ENCODE peak calls at places on chromosomes 2 and 18, in four cellular contexts. R, N, V and K are unnamed samples.
A peak's percentile ranks its signal among the peaks of the same experiment; 100 is the strongest.

GRCh38 chr2:62014102-62014501 is 108.6 kb downstream of the COMMD1 start:
- DNase-seq in V (peak; percentile 6), N (peak; percentile 40), R (peak; percentile 88), K (no peak)

GRCh38 chr2:69914235-69915049 is 467 bp upstream of the MXD1 start:
- DNase-seq in R (peak; percentile 100), V (peak; percentile 99), N (peak; percentile 100), K (peak; percentile 100)

GRCh38 chr18:13267517-13267916 is 49.0 kb downstream of the LDLRAD4 start:
- DNase-seq in V (peak; percentile 31), N (no peak), R (peak; percentile 5), K (no peak)

GRCh38 chr2:214034417-214034816 is 376.4 kb upstream of the VWC2L start:
- DNase-seq in N (no peak), R (no peak), V (no peak), K (peak; percentile 21)

GRCh38 chr18:32549248-32549842 is 78.7 kb upstream of the GAREM1 start:
- DNase-seq in V (peak; percentile 49), R (peak; percentile 15), N (peak; percentile 66), K (peak; percentile 51)

GRCh38 chr2:177549171-177549570 is 156.6 kb downstream of the AGPS start:
- DNase-seq in R (no peak), V (no peak), N (no peak), K (no peak)

GRCh38 chr2:64000630-64001381 is 18.4 kb downstream of the VPS54 start:
- DNase-seq in V (no peak), R (no peak), N (no peak), K (no peak)

GRCh38 chr2:148546270-148546669 is 98.3 kb upstream of the EPC2 start:
- DNase-seq in V (no peak), R (no peak), N (no peak), K (no peak)

GRCh38 chr2:120167272-120167671 is 55.9 kb downstream of the TMEM185B start:
- DNase-seq in V (peak; percentile 12), N (no peak), R (no peak), K (no peak)

GRCh38 chr2:161782615-161783014 is 158.4 kb downstream of the SLC4A10 start:
- DNase-seq in R (no peak), N (no peak), V (no peak), K (no peak)

GRCh38 chr2:218041302-218042165 is 27.5 kb upstream of the RUFY4 start:
- DNase-seq in R (no peak), V (no peak), N (no peak), K (no peak)

GRCh38 chr2:1697601-1698000 is 46.7 kb downstream of the PXDN start:
- DNase-seq in R (no peak), V (no peak), N (no peak), K (no peak)

GRCh38 chr2:182406221-182406620 is 20.6 kb downstream of the PDE1A start:
- DNase-seq in V (no peak), R (no peak), N (no peak), K (no peak)

GRCh38 chr2:72032481-72033041 is 115.1 kb downstream of the CYP26B1 start:
- DNase-seq in V (peak; percentile 43), N (no peak), R (no peak), K (no peak)

GRCh38 chr2:238169021-238169707 is 10.4 kb downstream of the ERFE start:
- DNase-seq in N (no peak), V (peak; percentile 29), R (peak; percentile 94), K (no peak)

GRCh38 chr2:108912629-108912902 is 76.5 kb downstream of the EDAR start:
- DNase-seq in V (no peak), R (no peak), N (no peak), K (no peak)

GRCh38 chr2:191538334-191538910 is 139.5 kb upstream of the NABP1 start:
- DNase-seq in R (no peak), V (no peak), N (no peak), K (no peak)

GRCh38 chr18:8962192-8962772 is 140.2 kb upstream of the NDUFV2 start:
- DNase-seq in V (no peak), N (no peak), R (no peak), K (no peak)

GRCh38 chr2:70934981-70935380 is 719 bp upstream of the ATP6V1B1 start:
- DNase-seq in R (no peak), N (no peak), V (no peak), K (no peak)

GRCh38 chr18:77177009-77177408 is 44.4 kb upstream of the MBP start:
- DNase-seq in R (peak; percentile 35), V (peak; percentile 60), N (no peak), K (no peak)

GRCh38 chr18:10122116-10122515 is 208.3 kb downstream of the VAPA start:
- DNase-seq in N (no peak), V (peak; percentile 66), R (peak; percentile 97), K (no peak)

GRCh38 chr2:173749315-173749714 is 215.9 kb downstream of the SP3 start:
- DNase-seq in R (peak; percentile 36), N (no peak), V (peak; percentile 74), K (no peak)

GRCh38 chr2:40434638-40435296 is 17.1 kb downstream of the SLC8A1 start:
- DNase-seq in N (no peak), R (peak; percentile 99), V (peak; percentile 99), K (no peak)

GRCh38 chr2:189954989-189955388 is 107.5 kb downstream of the MSTN start:
- DNase-seq in N (no peak), V (no peak), R (no peak), K (no peak)

GRCh38 chr2:127047716-127048617 is 59.0 kb downstream of the BIN1 start:
- DNase-seq in R (no peak), N (peak; percentile 16), V (no peak), K (peak; percentile 43)

GRCh38 chr2:171297951-171298350 is 135.8 kb downstream of the METTL8 start:
- DNase-seq in N (no peak), V (no peak), R (peak; percentile 94), K (no peak)

GRCh38 chr2:207330912-207331311 is 165.2 kb upstream of the KLF7 start:
- DNase-seq in V (peak; percentile 97), N (no peak), R (peak; percentile 96), K (no peak)

GRCh38 chr2:135736546-135736945 is 5.1 kb upstream of the UBXN4 start:
- DNase-seq in N (no peak), V (no peak), R (no peak), K (no peak)

DNA sequence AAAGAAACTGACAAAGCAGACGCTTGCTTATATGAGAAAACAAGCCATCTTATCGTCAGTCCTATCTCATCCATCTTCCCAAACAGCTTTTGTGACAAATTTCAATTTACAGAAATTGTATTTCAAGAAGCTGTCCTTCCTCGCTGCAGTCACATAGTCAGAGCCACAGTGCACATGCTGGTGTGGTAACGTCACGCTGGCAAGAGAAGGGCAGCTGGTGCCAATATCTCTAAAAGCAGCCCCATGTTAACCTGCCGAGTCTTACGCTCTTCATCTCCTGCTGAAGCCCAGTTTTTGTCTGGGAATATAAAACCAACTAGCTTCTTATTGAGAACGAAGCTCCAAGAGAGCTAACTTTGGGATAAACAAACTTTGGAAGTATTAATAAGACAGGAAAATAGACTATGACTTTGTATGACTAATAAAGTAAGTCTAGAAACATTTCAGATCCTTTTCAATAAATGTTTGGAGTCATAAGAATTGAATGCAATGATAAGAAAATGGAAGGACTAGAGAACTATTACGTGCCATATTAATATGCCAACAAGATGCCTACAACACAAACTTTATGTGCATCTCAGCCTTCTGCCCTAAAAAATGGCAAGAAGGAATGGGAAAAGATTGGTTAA is 75.0 kb upstream of the TFCP2L1 start:
- DNase-seq in V (peak; percentile 68), R (no peak), N (no peak), K (no peak)
- TF ChIP-seq CTCF in V (no peak), R (no peak), N (no peak), K (no peak)

DNA sequence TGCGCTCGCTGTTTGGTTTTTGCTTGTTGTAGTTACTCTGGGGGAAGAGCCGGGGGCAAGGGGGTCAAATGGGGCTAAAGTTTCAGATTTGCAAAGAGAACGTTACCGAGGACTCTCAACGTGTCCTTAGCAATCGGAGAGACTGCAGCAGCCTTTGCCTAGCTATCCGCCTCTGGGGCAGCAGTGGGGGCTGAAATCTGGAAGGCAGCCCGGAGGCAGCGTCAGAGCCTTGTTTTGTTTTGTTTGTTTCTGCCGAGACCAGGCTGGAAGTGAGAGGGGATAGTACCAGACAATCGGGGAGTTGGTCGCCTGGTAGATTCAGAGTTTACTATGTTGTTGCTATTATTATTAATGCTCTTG is 1.2 kb downstream of the CDH20 start:
- DNase-seq in N (no peak), V (no peak), R (no peak), K (no peak)
- H3K4me3 ChIP-seq in N (no peak overlapping the region), V (no peak overlapping the region), R (peak overlapping the region; percentile 52), K (peak overlapping the region; percentile 36)

DNA sequence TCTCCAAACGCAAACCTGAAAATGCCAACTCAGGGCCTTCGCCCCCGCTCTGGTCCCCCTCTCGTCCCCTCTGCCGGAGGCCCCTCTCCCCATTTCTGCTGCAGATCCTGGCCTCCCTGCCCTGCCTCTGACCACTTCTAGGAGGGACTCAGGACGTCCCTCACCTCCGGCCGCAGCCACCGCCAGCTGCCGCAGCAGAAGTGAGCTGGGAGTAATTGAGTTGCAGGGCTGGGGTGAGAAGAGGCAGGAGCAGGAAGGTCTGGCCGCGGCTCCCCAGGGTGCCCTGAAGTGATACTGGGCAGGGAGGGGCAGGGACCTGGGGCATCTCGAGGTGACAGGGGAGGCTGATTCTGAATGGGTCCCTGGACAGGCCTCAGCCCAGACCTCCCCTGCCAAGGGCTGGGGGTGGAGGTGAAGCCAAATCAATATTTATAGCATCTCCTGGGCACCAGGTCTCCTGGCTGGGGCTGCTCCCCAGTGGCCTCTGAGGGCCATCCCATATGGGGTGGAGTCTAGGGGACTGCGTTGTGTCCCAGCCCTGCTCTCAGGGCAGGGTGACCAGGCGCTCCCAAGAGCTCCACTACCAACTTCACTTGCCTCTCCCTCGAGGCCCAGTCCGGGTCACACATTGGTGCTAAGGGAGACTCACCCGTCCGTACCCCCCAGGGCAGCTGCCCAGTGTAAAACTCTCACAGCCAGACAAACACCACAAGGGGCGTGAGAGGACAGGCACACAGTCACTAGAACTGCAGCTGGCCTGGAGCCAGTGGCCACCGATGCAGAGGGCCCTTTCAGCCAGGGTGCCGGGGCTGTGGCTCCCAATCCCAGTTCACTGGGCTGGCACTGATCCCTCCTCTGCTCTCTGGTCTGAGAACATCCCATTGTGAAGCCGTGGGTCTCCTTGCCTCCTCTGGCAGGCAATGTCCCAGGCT is 33.0 kb downstream of the KCNIP3 start:
- DNase-seq in V (no peak), R (no peak), N (no peak), K (no peak)
- TF ChIP-seq CTCF in V (no peak), R (no peak), N (no peak), K (no peak)

GRCh38 chr2:45000921-45001628 is 8.2 kb downstream of the SIX2 start:
- DNase-seq in N (no peak), V (no peak), R (no peak), K (no peak)
- H3K4me3 ChIP-seq in N (no peak overlapping the region), V (no peak overlapping the region), R (peak overlapping the region; percentile 39), K (peak overlapping the region; percentile 33)

GRCh38 chr18:48021273-48021914 is 90.9 kb upstream of the SMAD2 start:
- DNase-seq in N (no peak), R (no peak), V (no peak), K (no peak)

GRCh38 chr18:48018806-48019295 is 88.4 kb upstream of the SMAD2 start:
- DNase-seq in V (peak; percentile 4), N (no peak), R (no peak), K (no peak)

GRCh38 chr18:48020337-48021250 is 90.1 kb upstream of the SMAD2 start:
- DNase-seq in N (no peak), R (no peak), V (no peak), K (no peak)

GRCh38 chr18:48019557-48019956 is 89.1 kb upstream of the SMAD2 start:
- DNase-seq in V (no peak), N (no peak), R (no peak), K (no peak)

GRCh38 chr18:48017625-48018024 is 87.2 kb upstream of the SMAD2 start:
- DNase-seq in R (peak; percentile 71), N (no peak), V (no peak), K (no peak)
- TF ChIP-seq CTCF in R (no peak), N (no peak), V (no peak), K (no peak)